ENCODE peak calls at places on chromosomes 7 and 10, in eight cellular contexts. O, H, X, K, Y, E, U and Q are unnamed samples.

GRCh38 chr7:45692031-45692430 is 117.9 kb downstream of the ADCY1 start:
- DNase-seq in E (no peak), U (peak), Y (no peak), H (peak), K (no peak), O (no peak), X (peak), Q (no peak)

GRCh38 chr10:47077941-47078340 is 166.7 kb downstream of the PTPN20 start:
- DNase-seq in U (no peak), E (no peak), K (no peak), H (no peak), O (no peak), Y (no peak), X (no peak), Q (no peak)

GRCh38 chr7:149220534-149220933 is 18.9 kb upstream of the ZNF212 start:
- DNase-seq in X (no peak), H (no peak), Y (no peak), U (no peak), K (no peak), O (peak), E (peak), Q (no peak)

GRCh38 chr10:118682518-118682917 is 72.3 kb downstream of the CACUL1 start:
- DNase-seq in Y (no peak), U (no peak), X (no peak), E (no peak), O (no peak), H (no peak), K (no peak), Q (no peak)

GRCh38 chr10:131843089-131843595 is 57.7 kb upstream of the PPP2R2D start:
- DNase-seq in H (no peak), X (peak), K (no peak), E (no peak), U (no peak), O (no peak), Y (no peak), Q (no peak)

GRCh38 chr10:118850418-118851061 is 95.8 kb upstream of the CACUL1 start:
- DNase-seq in E (no peak), U (peak), O (peak), K (peak), X (peak), Y (peak), H (peak), Q (peak)

GRCh38 chr7:25594728-25595127 is 366.4 kb upstream of the NPVF start:
- DNase-seq in E (no peak), U (no peak), H (no peak), K (no peak), X (no peak), Y (no peak), O (no peak), Q (no peak)

GRCh38 chr10:121077331-121077730 is 226.2 kb downstream of the WDR11 start:
- DNase-seq in Y (peak), U (no peak), X (no peak), H (peak), O (peak), E (no peak), K (peak), Q (no peak)

GRCh38 chr7:47370461-47371042 is 211.4 kb downstream of the TNS3 start:
- DNase-seq in Y (no peak), K (no peak), E (no peak), U (no peak), O (peak), H (no peak), X (peak), Q (no peak)

GRCh38 chr10:35336084-35336831 is at the start of gene CCNY:
- DNase-seq in O (peak), Y (peak), X (peak), E (no peak), H (peak), U (peak), K (peak), Q (peak)

GRCh38 chr7:38299275-38299931 is 26.0 kb upstream of the TARP start:
- DNase-seq in Y (no peak), O (no peak), X (no peak), E (no peak), H (no peak), U (no peak), K (no peak), Q (no peak)

GRCh38 chr7:54541941-54542618 is at the start of gene VSTM2A:
- DNase-seq in O (peak), E (no peak), Y (peak), U (no peak), X (peak), K (no peak), H (no peak), Q (no peak)

GRCh38 chr10:6314620-6315205 is 112.0 kb downstream of the PFKFB3 start:
- DNase-seq in O (peak), U (no peak), K (no peak), Y (peak), E (no peak), H (no peak), X (no peak), Q (no peak)

GRCh38 chr7:143048827-143049226 is 3.3 kb upstream of the OR6V1 start:
- DNase-seq in H (no peak), X (no peak), O (peak), K (no peak), U (no peak), Y (peak), E (no peak), Q (no peak)

GRCh38 chr10:73967022-73967429 is 30.9 kb upstream of the VCL start:
- DNase-seq in K (no peak), X (no peak), E (no peak), U (no peak), H (no peak), O (no peak), Y (no peak), Q (no peak)

GRCh38 chr7:132485600-132486594 is 90.4 kb downstream of the PLXNA4 start:
- DNase-seq in E (no peak), Y (no peak), K (peak), H (peak), O (no peak), X (no peak), U (peak), Q (peak)

GRCh38 chr7:24378871-24379608 is 95.0 kb downstream of the NPY start:
- DNase-seq in H (no peak), O (peak), E (no peak), X (no peak), U (no peak), Y (no peak), K (no peak), Q (no peak)

GRCh38 chr10:97234403-97234802 is 48.6 kb upstream of the SLIT1 start:
- DNase-seq in K (no peak), O (peak), U (no peak), H (peak), E (no peak), X (no peak), Y (peak), Q (no peak)

GRCh38 chr10:11318812-11319598 is 292.4 kb downstream of the USP6NL start:
- DNase-seq in K (no peak), X (no peak), O (no peak), Y (no peak), E (no peak), H (no peak), U (no peak), Q (peak)

GRCh38 chr7:122298131-122298530 is 6.4 kb downstream of the FEZF1 start:
- DNase-seq in E (no peak), H (no peak), X (no peak), O (no peak), Y (no peak), K (no peak), U (no peak), Q (no peak)

GRCh38 chr10:119656760-119657159 is 5.6 kb downstream of the BAG3 start:
- DNase-seq in E (no peak), Y (no peak), X (no peak), U (no peak), H (no peak), O (no peak), K (no peak), Q (no peak)

GRCh38 chr7:130394421-130395188 is 14.3 kb downstream of the CPA1 start:
- DNase-seq in O (no peak), H (no peak), K (no peak), X (no peak), E (no peak), Y (no peak), U (no peak), Q (no peak)

GRCh38 chr7:18808026-18808425 is 309.4 kb downstream of the TWIST1 start:
- DNase-seq in H (no peak), E (no peak), X (no peak), Y (no peak), U (no peak), O (no peak), K (no peak), Q (no peak)

GRCh38 chr7:104272767-104273384 is 55.5 kb upstream of the LHFPL3 start:
- DNase-seq in O (peak), E (no peak), Y (peak), X (no peak), K (no peak), U (no peak), H (no peak), Q (no peak)

GRCh38 chr7:23418046-23418445 is 52.2 kb downstream of the IGF2BP3 start:
- DNase-seq in X (no peak), Y (no peak), O (peak), E (no peak), K (no peak), H (no peak), U (no peak), Q (no peak)

GRCh38 chr7:93715234-93715633 is 140.7 kb upstream of the CALCR start:
- DNase-seq in E (no peak), X (peak), H (peak), K (peak), O (peak), Y (peak), U (peak), Q (no peak)

GRCh38 chr7:151113344-151114150 is 27.3 kb downstream of the AGAP3 start:
- DNase-seq in K (no peak), X (no peak), H (no peak), Y (peak), E (peak), O (peak), U (no peak), Q (no peak)

GRCh38 chr7:134514663-134515062 is 12.7 kb upstream of the AKR1B10 start:
- DNase-seq in U (no peak), X (no peak), O (peak), H (peak), E (no peak), Y (peak), K (no peak), Q (no peak)

GRCh38 chr7:134515569-134516468 is 11.5 kb upstream of the AKR1B10 start:
- DNase-seq in E (peak), O (peak), U (no peak), Y (no peak), X (no peak), K (no peak), H (no peak), Q (no peak)

GRCh38 chr7:134520130-134520529 is 7.2 kb upstream of the AKR1B10 start:
- DNase-seq in U (no peak), X (no peak), O (peak), E (no peak), H (no peak), Y (no peak), K (no peak), Q (no peak)
- TF ChIP-seq CTCF in U (peak), X (no peak), O (peak), E (peak), H (no peak), Y (peak), K (no peak), Q (no peak)

GRCh38 chr10:103072276-103072675 is 120.8 kb downstream of the NT5C2 start:
- DNase-seq in U (no peak), Y (no peak), E (no peak), X (no peak), O (no peak), H (no peak), K (no peak), Q (no peak)

GRCh38 chr10:103069453-103070331 is 123.4 kb downstream of the NT5C2 start:
- DNase-seq in X (peak), K (peak), U (peak), O (peak), H (peak), Y (peak), E (no peak), Q (peak)

GRCh38 chr10:103066141-103067098 is 126.7 kb downstream of the NT5C2 start:
- DNase-seq in Y (no peak), X (no peak), E (no peak), U (no peak), H (no peak), O (no peak), K (no peak), Q (no peak)

GRCh38 chr10:103067484-103067883 is 125.6 kb downstream of the NT5C2 start:
- DNase-seq in K (no peak), H (no peak), E (no peak), U (no peak), X (no peak), Y (no peak), O (no peak), Q (no peak)

GRCh38 chr10:103067951-103068350 is 125.1 kb downstream of the NT5C2 start:
- DNase-seq in Y (no peak), O (no peak), X (no peak), H (no peak), U (no peak), E (no peak), K (no peak), Q (no peak)
- TF ChIP-seq CTCF in Y (no peak), O (no peak), X (no peak), H (no peak), U (no peak), E (no peak), K (no peak), Q (no peak)

GRCh38 chr10:114486938-114487814 is 82.9 kb upstream of the AFAP1L2 start:
- DNase-seq in H (no peak), X (no peak), O (peak), E (no peak), K (no peak), Y (no peak), U (no peak), Q (no peak)
- TF ChIP-seq CTCF in H (no peak), X (no peak), O (no peak), E (no peak), K (no peak), Y (peak), U (no peak), Q (no peak)

DNA sequence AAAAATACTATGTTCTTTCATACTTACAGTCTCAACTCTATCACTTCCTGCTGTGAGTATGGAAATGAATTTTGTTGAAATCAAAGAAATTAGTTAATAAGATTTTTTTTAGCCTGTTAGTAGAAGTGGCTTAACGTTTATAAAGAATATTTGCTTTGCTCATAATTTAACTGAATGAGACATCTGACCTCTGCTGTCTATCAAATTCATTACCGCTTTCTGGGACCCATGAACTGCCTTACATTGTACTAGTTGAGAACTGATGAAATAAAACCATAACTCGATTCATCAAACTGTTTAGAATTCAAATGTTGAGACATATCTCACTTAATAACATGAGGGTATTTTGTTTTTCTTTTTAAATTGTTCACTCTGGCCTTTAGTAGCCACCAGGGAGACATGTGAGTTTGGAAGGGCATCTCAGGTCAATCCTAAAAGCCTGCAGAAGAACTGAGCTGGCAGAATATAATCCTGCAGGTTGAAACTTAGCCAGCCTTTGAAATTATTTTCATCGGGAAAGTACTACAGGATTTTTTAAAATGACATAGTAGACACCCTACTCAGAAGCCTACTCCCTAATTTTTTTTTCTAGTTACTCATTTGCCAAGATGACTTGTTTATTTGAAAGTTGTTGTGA is 78.7 kb downstream of the KIAA1217 start:
- DNase-seq in U (no peak), X (no peak), K (no peak), O (peak), E (no peak), Y (no peak), H (no peak), Q (no peak)
- TF ChIP-seq CTCF in U (no peak), X (no peak), K (no peak), O (no peak), E (no peak), Y (no peak), H (peak), Q (no peak)